ENCODE peak calls at places on chromosomes 4 and X, in nine cellular contexts. C is NCI-H1105, S is AML-193, I is lower leg skin, N is NCI-H1930, A is body of pancreas, B is left lung, E is mucosa of gallbladder, F is endothelial cell. M is an unnamed sample.

GRCh38 chr4:148445071-148445902 is 3.1 kb upstream of the NR3C2 start:
- DNase-seq in S (no peak), N (peak), E (peak), B (peak), I (peak), A (peak), C (no peak), F (peak), M (peak)

GRCh38 chr4:121950680-121951569 is 935 bp downstream of the TRPC3 start:
- DNase-seq in B (peak), A (peak), C (peak), I (peak), F (peak), S (no peak), E (no peak), N (no peak), M (no peak)

GRCh38 chr4:123898941-123899666 is 502.5 kb downstream of the SPRY1 start:
- DNase-seq in B (no peak), C (no peak), A (no peak), N (no peak), I (no peak), F (no peak), E (no peak), S (no peak), M (no peak)

GRCh38 chrX:103376979-103377324 is 614 bp downstream of the BEX3 start:
- DNase-seq in N (peak), F (peak), C (peak), I (no peak), S (no peak), E (no peak), A (peak), B (no peak), M (peak)

GRCh38 chr4:112559053-112559452 is 43.1 kb upstream of the NEUROG2 start:
- DNase-seq in S (no peak), E (no peak), A (no peak), F (no peak), I (no peak), N (no peak), C (no peak), B (no peak), M (no peak)

GRCh38 chr4:24973471-24974251 is 57.1 kb downstream of the LGI2 start:
- DNase-seq in E (no peak), A (peak), N (no peak), F (no peak), S (no peak), B (peak), C (no peak), I (no peak), M (no peak)

GRCh38 chrX:2627272-2627867 is 63.7 kb upstream of the CD99 start:
- DNase-seq in S (no peak), A (peak), N (no peak), I (no peak), C (no peak), E (no peak), F (no peak), B (no peak), M (no peak)

GRCh38 chr4:157052429-157053040 is 23.4 kb upstream of the GLRB start:
- DNase-seq in N (no peak), F (no peak), A (no peak), E (no peak), S (no peak), C (no peak), I (no peak), B (no peak), M (no peak)

GRCh38 chr4:120991885-120992284 is 69.4 kb upstream of the PRDM5 start:
- DNase-seq in N (no peak), A (no peak), E (no peak), I (no peak), F (no peak), S (no peak), B (no peak), C (no peak), M (no peak)

GRCh38 chrX:53194308-53194707 is 30.7 kb downstream of the KDM5C start:
- DNase-seq in N (no peak), C (no peak), A (no peak), S (no peak), I (no peak), F (no peak), E (no peak), B (no peak), M (no peak)

GRCh38 chrX:155767101-155767878 is 113.9 kb upstream of the VAMP7 start:
- DNase-seq in S (peak), F (peak), I (no peak), N (peak), A (peak), B (peak), C (peak), E (peak), M (peak)

GRCh38 chr4:184879251-184879650 is 53.5 kb upstream of the ACSL1 start:
- DNase-seq in B (no peak), A (no peak), I (no peak), N (no peak), F (no peak), S (no peak), C (no peak), E (no peak), M (no peak)

GRCh38 chr4:56958111-56958517 is 19.3 kb downstream of the NOA1 start:
- DNase-seq in B (peak), A (peak), I (peak), N (no peak), C (peak), S (peak), F (no peak), E (peak), M (peak)

GRCh38 chr4:83516042-83516772 is 19.7 kb upstream of the GPAT3 start:
- DNase-seq in B (no peak), A (no peak), S (no peak), I (no peak), C (no peak), N (no peak), F (no peak), E (no peak), M (no peak)

GRCh38 chr4:26082565-26082964 is 168.5 kb downstream of the SMIM20 start:
- DNase-seq in N (no peak), I (no peak), B (no peak), C (no peak), S (no peak), E (no peak), F (no peak), A (no peak), M (no peak)

GRCh38 chr4:142366821-142367220 is 479.3 kb downstream of the INPP4B start:
- DNase-seq in E (no peak), F (no peak), C (no peak), A (no peak), S (no peak), N (no peak), B (no peak), I (no peak), M (no peak)

GRCh38 chr4:82201805-82202636 is 171.8 kb downstream of the HNRNPD start:
- DNase-seq in E (peak), A (peak), N (peak), I (no peak), S (peak), B (no peak), F (peak), C (peak), M (peak)

GRCh38 chr4:65007841-65008439 is 598.7 kb upstream of the TECRL start:
- DNase-seq in F (peak), B (no peak), N (peak), S (peak), C (no peak), I (no peak), A (peak), E (no peak), M (peak)

GRCh38 chr4:71669291-71669690 is 114.6 kb downstream of the GC start:
- DNase-seq in C (no peak), B (no peak), E (no peak), N (no peak), A (no peak), S (no peak), I (no peak), F (no peak), M (no peak)

GRCh38 chrX:105837227-105837626 is 14.9 kb downstream of the NRK start:
- DNase-seq in B (peak), E (peak), I (no peak), C (no peak), F (no peak), A (peak), N (no peak), S (no peak), M (no peak)

GRCh38 chrX:34877451-34877850 is 65.1 kb upstream of the FAM47B start:
- DNase-seq in E (no peak), N (no peak), F (no peak), I (no peak), B (no peak), A (no peak), S (no peak), C (no peak), M (no peak)

GRCh38 chrX:10582945-10583344 is 37.4 kb downstream of the MID1 start:
- DNase-seq in C (no peak), N (no peak), A (no peak), S (no peak), E (no peak), I (no peak), F (no peak), B (no peak), M (no peak)

GRCh38 chr4:153603258-153603657 is 80.8 kb upstream of the TLR2 start:
- DNase-seq in B (no peak), A (no peak), F (no peak), S (no peak), E (no peak), I (no peak), C (no peak), N (no peak), M (no peak)

GRCh38 chrX:153662266-153662665 is 11.3 kb downstream of the PNCK start:
- DNase-seq in B (peak), S (no peak), I (peak), A (peak), N (no peak), C (no peak), F (peak), E (peak), M (no peak)

GRCh38 chr4:149371021-149371420 is 444.6 kb downstream of the IQCM start:
- DNase-seq in E (no peak), S (peak), N (no peak), I (no peak), C (peak), B (no peak), A (peak), F (no peak), M (peak)

GRCh38 chrX:39739585-39739984 is 358.2 kb downstream of the BCOR start:
- DNase-seq in E (no peak), N (no peak), S (no peak), C (no peak), I (no peak), A (no peak), B (no peak), F (no peak), M (no peak)

GRCh38 chrX:135420831-135421230 is 913 bp upstream of the SMIM10L2A start:
- DNase-seq in S (no peak), A (no peak), F (no peak), E (no peak), I (no peak), B (no peak), C (no peak), N (no peak), M (no peak)

GRCh38 chr4:92641409-92641808 is 337.6 kb downstream of the GRID2 start:
- DNase-seq in N (no peak), I (no peak), B (no peak), E (no peak), A (no peak), F (no peak), S (no peak), C (no peak), M (no peak)

GRCh38 chr4:73434311-73434710 is 1.7 kb upstream of the AFP start:
- DNase-seq in E (no peak), C (no peak), N (no peak), A (no peak), B (no peak), S (peak), F (no peak), I (no peak), M (peak)

GRCh38 chr4:11904117-11904535 is 475.4 kb upstream of the HS3ST1 start:
- DNase-seq in E (peak), S (no peak), C (no peak), N (no peak), A (peak), I (no peak), F (no peak), B (no peak), M (no peak)

GRCh38 chrX:34656842-34657780 is at the start of gene TMEM47:
- DNase-seq in I (peak), N (peak), F (peak), A (peak), S (no peak), E (peak), C (peak), B (peak), M (no peak)

GRCh38 chrX:16786791-16787735 is 797 bp downstream of the TXLNG start:
- DNase-seq in C (no peak), A (peak), N (peak), E (no peak), S (peak), B (peak), F (peak), I (peak), M (peak)

GRCh38 chr4:88606832-88607231 is 14.6 kb downstream of the HERC3 start:
- DNase-seq in F (no peak), S (no peak), N (no peak), C (no peak), A (no peak), B (no peak), I (no peak), E (no peak), M (no peak)

GRCh38 chr4:185518494-185518893 is 16.8 kb downstream of the PDLIM3 start:
- DNase-seq in E (no peak), I (no peak), B (no peak), C (no peak), F (no peak), S (no peak), A (no peak), N (no peak), M (no peak)

GRCh38 chrX:108169768-108170167 is 78.2 kb downstream of the ATG4A start:
- DNase-seq in S (no peak), E (no peak), N (no peak), A (no peak), I (peak), F (no peak), C (no peak), B (no peak), M (no peak)

GRCh38 chr4:86508436-86508835 is 85.7 kb upstream of the PTPN13 start:
- DNase-seq in N (no peak), F (no peak), A (no peak), E (no peak), I (no peak), S (no peak), C (no peak), B (no peak), M (no peak)

GRCh38 chrX:100643943-100644587 is at the start of gene SRPX2:
- DNase-seq in F (no peak), N (no peak), I (no peak), B (peak), E (peak), C (no peak), S (no peak), A (peak), M (peak)

GRCh38 chr4:38842998-38843397 is 13.6 kb downstream of the TLR6 start:
- DNase-seq in S (no peak), F (no peak), B (no peak), E (no peak), C (peak), N (peak), I (no peak), A (no peak), M (no peak)